ENCODE peak calls at places on chromosomes 12 and 14, in five cellular contexts. S is CD8-positive, alpha-beta memory T cell; L is endothelial cell of umbilical vein; O is endodermal cell; E is neuronal stem cell. Z is an unnamed sample.
A peak's percentile ranks its signal among the peaks of the same experiment; 100 is the strongest.

GRCh38 chr14:75566752-75567151 is 11.7 kb upstream of the FLVCR2 start:
- DNase-seq in S (no peak), L (no peak), O (no peak), E (no peak), Z (no peak)

GRCh38 chr14:105475916-105476845 is 1.6 kb downstream of the CRIP2 start:
- DNase-seq in S (no peak), L (peak; percentile 81), O (peak; percentile 79), E (no peak), Z (no peak)

GRCh38 chr14:73773441-73774243 is 59.5 kb upstream of the PNMA1 start:
- DNase-seq in S (no peak), L (no peak), O (peak; percentile 36), E (no peak), Z (peak; percentile 55)

GRCh38 chr12:44295958-44296623 is 460.2 kb downstream of the TMEM117 start:
- DNase-seq in S (no peak), L (no peak), O (no peak), E (no peak), Z (no peak)

GRCh38 chr12:87779016-87779415 is 250.2 kb downstream of the C12orf50 start:
- DNase-seq in S (no peak), L (no peak), O (peak; percentile 51), E (no peak), Z (no peak)

GRCh38 chr14:30621354-30621953 is 665 bp upstream of the SCFD1 start:
- DNase-seq in S (no peak), L (no peak), O (peak; percentile 61), E (peak; percentile 1), Z (peak; percentile 43)

GRCh38 chr12:126019385-126019784 is 954.1 kb downstream of the AACS start:
- DNase-seq in S (no peak), L (no peak), O (no peak), E (no peak), Z (no peak)

GRCh38 chr12:100993916-100994315 is 199.3 kb downstream of the ANO4 start:
- DNase-seq in S (no peak), L (no peak), O (no peak), E (no peak), Z (no peak)

GRCh38 chr12:28563286-28563685 is 373.0 kb downstream of the CCDC91 start:
- DNase-seq in S (no peak), L (peak; percentile 51), O (no peak), E (no peak), Z (peak; percentile 8)

GRCh38 chr12:50764116-50764860 is 387 bp downstream of the ATF1 start:
- DNase-seq in S (peak; percentile 91), L (peak; percentile 53), O (peak; percentile 89), E (peak; percentile 57), Z (peak; percentile 88)

GRCh38 chr14:39939023-39939422 is 506.8 kb upstream of the FBXO33 start:
- DNase-seq in S (no peak), L (no peak), O (no peak), E (no peak), Z (no peak)

GRCh38 chr14:100333311-100333710 is 10.2 kb downstream of the SLC25A47 start:
- DNase-seq in S (no peak), L (no peak), O (no peak), E (no peak), Z (no peak)

GRCh38 chr14:54213531-54213930 is 183.3 kb upstream of the CDKN3 start:
- DNase-seq in S (no peak), L (no peak), O (no peak), E (no peak), Z (no peak)

GRCh38 chr12:87995581-87996178 is 33.5 kb downstream of the C12orf50 start:
- DNase-seq in S (peak; percentile 14), L (peak; percentile 74), O (peak; percentile 89), E (peak; percentile 70), Z (peak; percentile 70)

GRCh38 chr14:53180272-53181221 is 27.4 kb upstream of the DDHD1 start:
- DNase-seq in S (no peak), L (no peak), O (peak; percentile 88), E (peak; percentile 21), Z (peak; percentile 7)

GRCh38 chr14:50039734-50040400 is 76.5 kb downstream of the VCPKMT start:
- DNase-seq in S (no peak), L (no peak), O (no peak), E (no peak), Z (no peak)

GRCh38 chr12:112418596-112419268 is at the start of gene PTPN11:
- DNase-seq in S (peak; percentile 94), L (peak; percentile 89), O (peak; percentile 99), E (peak; percentile 83), Z (peak; percentile 90)

GRCh38 chr12:15846887-15847286 is 35.3 kb upstream of the STRAP start:
- DNase-seq in S (no peak), L (no peak), O (no peak), E (no peak), Z (no peak)

GRCh38 chr12:48973531-48973930 is 2.0 kb upstream of the WNT10B start:
- DNase-seq in S (no peak), L (no peak), O (peak; percentile 68), E (no peak), Z (no peak)

GRCh38 chr12:120733574-120733973 is 7.9 kb downstream of the ACADS start:
- DNase-seq in S (no peak), L (no peak), O (no peak), E (no peak), Z (no peak)

GRCh38 chr12:78181544-78182162 is 351.0 kb downstream of the NAV3 start:
- DNase-seq in S (no peak), L (peak; percentile 56), O (peak; percentile 59), E (no peak), Z (peak; percentile 3)

GRCh38 chr12:107495604-107496003 is 190.0 kb upstream of the PWP1 start:
- DNase-seq in S (no peak), L (no peak), O (no peak), E (no peak), Z (no peak)

GRCh38 chr14:90399541-90400444 is 3.0 kb downstream of the CALM1 start:
- DNase-seq in S (peak; percentile 84), L (peak; percentile 95), O (peak; percentile 94), E (peak; percentile 81), Z (peak; percentile 86)

GRCh38 chr14:76497550-76498484 is 121.9 kb downstream of the ESRRB start:
- DNase-seq in S (no peak), L (no peak), O (peak; percentile 74), E (no peak), Z (peak; percentile 19)

GRCh38 chr14:94921870-94922585 is 152.1 kb upstream of the GSC start:
- DNase-seq in S (no peak), L (no peak), O (no peak), E (no peak), Z (no peak)

GRCh38 chr12:1869145-1869544 is 48.8 kb downstream of the LRTM2 start:
- DNase-seq in S (no peak), L (no peak), O (no peak), E (no peak), Z (no peak)

GRCh38 chr12:124302241-124302806 is 7.4 kb downstream of the RFLNA start:
- DNase-seq in S (no peak), L (no peak), O (no peak), E (no peak), Z (no peak)

GRCh38 chr12:57627504-57628279 is 5.3 kb downstream of the B4GALNT1 start:
- DNase-seq in S (no peak), L (no peak), O (peak; percentile 81), E (no peak), Z (no peak)

GRCh38 chr12:102331419-102331818 is 133.8 kb upstream of the PMCH start:
- DNase-seq in S (no peak), L (no peak), O (no peak), E (no peak), Z (peak; percentile 16)
- H3K4me1 ChIP-seq in S (no peaks in the 10 kb centered on the region), L (no peaks in the 10 kb centered on the region), O (no peaks in the 10 kb centered on the region), E (peaks cover 4% of the 10 kb centered on the region), Z (no peaks in the 10 kb centered on the region)

GRCh38 chr14:24332094-24332983 is 2.5 kb downstream of the ADCY4 start:
- DNase-seq in S (peak; percentile 85), L (peak; percentile 45), O (peak; percentile 92), E (no peak), Z (peak; percentile 76)

GRCh38 chr14:24330973-24331674 is 3.7 kb downstream of the ADCY4 start:
- DNase-seq in S (no peak), L (no peak), O (no peak), E (no peak), Z (no peak)

GRCh38 chr14:24329073-24329663 is 5.7 kb downstream of the ADCY4 start:
- DNase-seq in S (no peak), L (no peak), O (no peak), E (no peak), Z (no peak)

GRCh38 chr14:24329736-24330135 is 5.1 kb downstream of the ADCY4 start:
- DNase-seq in S (no peak), L (no peak), O (no peak), E (no peak), Z (no peak)

GRCh38 chr14:24331731-24332093 is 3.2 kb downstream of the ADCY4 start:
- DNase-seq in S (no peak), L (no peak), O (no peak), E (no peak), Z (no peak)
- H3K4me1 ChIP-seq in S (peaks cover 74% of the 10 kb centered on the region), L (peaks cover 32% of the 10 kb centered on the region), O (peaks cover 4% of the 10 kb centered on the region), E (peaks cover 16% of the 10 kb centered on the region), Z (peaks cover 5% of the 10 kb centered on the region)

DNA sequence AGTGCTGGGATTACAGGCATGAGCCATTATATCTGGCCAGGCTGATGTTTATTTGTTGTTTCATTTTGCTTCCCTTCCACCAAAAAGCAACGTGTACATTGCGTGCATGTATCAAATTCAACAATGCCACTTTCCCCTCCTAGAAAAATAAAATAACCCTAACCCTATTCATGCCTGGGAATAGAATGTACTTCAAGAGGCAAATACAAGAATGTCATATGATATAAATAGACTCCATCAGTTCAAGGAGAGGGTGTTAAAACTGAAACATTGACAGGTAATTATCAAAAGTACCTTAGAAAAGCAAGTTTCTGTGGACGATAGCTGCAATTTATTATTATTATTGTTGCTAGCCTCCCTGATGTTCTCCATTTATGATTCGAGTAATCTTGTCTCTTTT is 99.1 kb downstream of the BTG1 start:
- DNase-seq in S (no peak), L (no peak), O (no peak), E (no peak), Z (no peak)
- H3K4me1 ChIP-seq in S (peaks cover 27% of the 10 kb centered on the region), L (peaks cover 3% of the 10 kb centered on the region), O (no peaks in the 10 kb centered on the region), E (no peaks in the 10 kb centered on the region), Z (no peaks in the 10 kb centered on the region)

DNA sequence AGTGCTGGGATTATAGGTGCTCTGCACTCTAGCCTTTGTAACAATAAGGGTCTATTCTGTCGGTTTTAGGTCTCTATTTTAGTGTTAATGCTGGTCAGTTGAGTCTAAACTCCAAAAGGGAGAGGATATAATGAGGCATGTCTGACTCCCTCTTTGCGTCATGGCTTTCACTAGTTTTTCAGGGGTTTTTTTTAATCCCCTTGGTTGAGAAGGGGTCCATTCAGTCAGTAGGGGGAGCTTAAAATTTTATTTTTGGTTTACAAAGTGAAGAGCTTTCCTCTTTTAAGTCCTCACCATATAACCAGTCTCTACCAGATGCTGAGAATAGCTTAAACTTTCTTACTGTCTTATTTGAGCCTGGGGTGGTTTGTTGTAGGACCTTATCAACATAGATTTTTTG is 106.9 kb downstream of the PRKCH start:
- DNase-seq in S (no peak), L (no peak), O (no peak), E (no peak), Z (no peak)
- H3K4me1 ChIP-seq in S (peaks cover 72% of the 10 kb centered on the region), L (peaks cover 28% of the 10 kb centered on the region), O (peaks cover 2% of the 10 kb centered on the region), E (no peaks in the 10 kb centered on the region), Z (no peaks in the 10 kb centered on the region)